ENCODE peak calls at places on chromosomes 5 and 9, in ten cellular contexts. One of them, this sample, is unnamed.

GRCh38 chr9:6680797-6681146 is 35.2 kb upstream of the GLDC start:
- DNase-seq in HCT116: no peak
- DNase-seq in GM12865: peak; percentile 93
- DNase-seq in AG04450: no peak
- DNase-seq in PC-9: no peak
- DNase-seq in bronchial epithelial cell: no peak
- DNase-seq in A549: peak; percentile 58
- DNase-seq in ovary: no peak
- DNase-seq in HepG2: peak; percentile 68
- DNase-seq in body of pancreas: no peak
- DNase-seq in this sample: no peak

GRCh38 chr5:96714951-96715451 is 52.8 kb downstream of the CAST start:
- DNase-seq in HCT116: peak; percentile 58
- DNase-seq in GM12865: peak; percentile 13
- DNase-seq in ovary: no peak
- DNase-seq in PC-9: peak; percentile 48
- DNase-seq in A549: peak; percentile 38
- DNase-seq in AG04450: peak; percentile 57
- DNase-seq in HepG2: peak; percentile 96
- DNase-seq in bronchial epithelial cell: peak; percentile 88
- DNase-seq in body of pancreas: peak; percentile 71
- DNase-seq in this sample: no peak

GRCh38 chr9:8958358-8958757 is 1158.8 kb upstream of the DMAC1 start:
- DNase-seq in PC-9: no peak
- DNase-seq in ovary: no peak
- DNase-seq in HepG2: peak; percentile 55
- DNase-seq in bronchial epithelial cell: no peak
- DNase-seq in GM12865: no peak
- DNase-seq in body of pancreas: no peak
- DNase-seq in AG04450: no peak
- DNase-seq in HCT116: no peak
- DNase-seq in A549: no peak
- DNase-seq in this sample: no peak

GRCh38 chr9:98429613-98430012 is 174.2 kb upstream of the TBC1D2 start:
- DNase-seq in ovary: no peak
- DNase-seq in HCT116: no peak
- DNase-seq in body of pancreas: no peak
- DNase-seq in HepG2: no peak
- DNase-seq in bronchial epithelial cell: peak; percentile 37
- DNase-seq in PC-9: no peak
- DNase-seq in GM12865: no peak
- DNase-seq in AG04450: peak; percentile 16
- DNase-seq in A549: no peak
- DNase-seq in this sample: no peak

GRCh38 chr5:59038169-59039002 is 455.5 kb downstream of the RAB3C start:
- DNase-seq in ovary: peak; percentile 16
- DNase-seq in PC-9: no peak
- DNase-seq in HCT116: no peak
- DNase-seq in A549: no peak
- DNase-seq in GM12865: no peak
- DNase-seq in HepG2: no peak
- DNase-seq in AG04450: no peak
- DNase-seq in bronchial epithelial cell: no peak
- DNase-seq in body of pancreas: no peak
- DNase-seq in this sample: no peak

GRCh38 chr5:2261002-2261703 is 378.4 kb upstream of the IRX4 start:
- DNase-seq in bronchial epithelial cell: no peak
- DNase-seq in GM12865: no peak
- DNase-seq in AG04450: no peak
- DNase-seq in PC-9: no peak
- DNase-seq in body of pancreas: no peak
- DNase-seq in HCT116: no peak
- DNase-seq in ovary: no peak
- DNase-seq in A549: no peak
- DNase-seq in HepG2: no peak
- DNase-seq in this sample: no peak

GRCh38 chr5:131262953-131263541 is 806 bp upstream of the CDC42SE2 start:
- DNase-seq in PC-9: no peak
- DNase-seq in AG04450: no peak
- DNase-seq in GM12865: peak; percentile 58
- DNase-seq in HepG2: no peak
- DNase-seq in body of pancreas: no peak
- DNase-seq in HCT116: no peak
- DNase-seq in A549: no peak
- DNase-seq in ovary: no peak
- DNase-seq in bronchial epithelial cell: peak; percentile 33
- DNase-seq in this sample: no peak

GRCh38 chr5:126460459-126460858 is 37.2 kb downstream of the GRAMD2B start:
- DNase-seq in PC-9: no peak
- DNase-seq in HepG2: no peak
- DNase-seq in body of pancreas: no peak
- DNase-seq in AG04450: no peak
- DNase-seq in HCT116: no peak
- DNase-seq in A549: no peak
- DNase-seq in ovary: no peak
- DNase-seq in bronchial epithelial cell: no peak
- DNase-seq in GM12865: no peak
- DNase-seq in this sample: no peak

GRCh38 chr5:83473344-83474169 is 2.0 kb downstream of the VCAN start:
- DNase-seq in bronchial epithelial cell: peak; percentile 94
- DNase-seq in HCT116: peak; percentile 86
- DNase-seq in PC-9: peak; percentile 75
- DNase-seq in HepG2: no peak
- DNase-seq in GM12865: peak; percentile 83
- DNase-seq in AG04450: peak; percentile 96
- DNase-seq in body of pancreas: peak; percentile 70
- DNase-seq in A549: peak; percentile 92
- DNase-seq in ovary: peak; percentile 88
- DNase-seq in this sample: peak; percentile 97

GRCh38 chr5:83471405-83472212 is at the start of gene VCAN:
- DNase-seq in body of pancreas: peak; percentile 15
- DNase-seq in A549: peak; percentile 40
- DNase-seq in bronchial epithelial cell: peak; percentile 75
- DNase-seq in PC-9: no peak
- DNase-seq in HepG2: no peak
- DNase-seq in GM12865: peak; percentile 23
- DNase-seq in AG04450: peak; percentile 64
- DNase-seq in HCT116: peak; percentile 53
- DNase-seq in ovary: peak; percentile 15
- DNase-seq in this sample: peak; percentile 72

GRCh38 chr5:83472508-83473343 is 1.2 kb downstream of the VCAN start:
- DNase-seq in body of pancreas: peak; percentile 25
- DNase-seq in HCT116: no peak
- DNase-seq in PC-9: peak; percentile 19
- DNase-seq in ovary: peak; percentile 32
- DNase-seq in GM12865: peak; percentile 50
- DNase-seq in bronchial epithelial cell: no peak
- DNase-seq in AG04450: no peak
- DNase-seq in A549: peak; percentile 45
- DNase-seq in HepG2: no peak
- DNase-seq in this sample: no peak

GRCh38 chr5:83470920-83471404 is 582 bp upstream of the VCAN start:
- DNase-seq in HepG2: no peak
- DNase-seq in bronchial epithelial cell: no peak
- DNase-seq in A549: no peak
- DNase-seq in ovary: no peak
- DNase-seq in AG04450: no peak
- DNase-seq in GM12865: peak; percentile 8
- DNase-seq in HCT116: no peak
- DNase-seq in PC-9: no peak
- DNase-seq in body of pancreas: no peak
- DNase-seq in this sample: no peak

DNA sequence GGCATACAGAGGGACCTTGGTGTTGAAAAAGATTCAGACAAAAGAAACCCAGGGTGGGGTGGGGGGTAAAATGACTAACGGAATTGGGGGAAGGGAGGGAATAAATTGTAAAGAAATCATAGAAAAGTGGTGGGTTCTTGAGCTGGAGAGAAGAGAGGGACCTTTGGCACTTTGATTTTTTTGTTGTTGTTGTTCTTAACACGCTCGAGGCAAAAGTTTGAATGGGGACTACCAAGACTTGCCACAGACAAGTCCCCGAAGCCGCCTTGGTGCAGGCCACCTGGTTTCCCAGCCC is 616 bp downstream of the VCAN start:
- DNase-seq in A549: no peak
- DNase-seq in AG04450: no peak
- DNase-seq in ovary: no peak
- DNase-seq in GM12865: no peak
- DNase-seq in HCT116: no peak
- DNase-seq in PC-9: no peak
- DNase-seq in body of pancreas: no peak
- DNase-seq in HepG2: no peak
- DNase-seq in bronchial epithelial cell: peak; percentile 5
- DNase-seq in this sample: no peak
- H3K4me3 ChIP-seq in A549: peak overlapping the region; percentile 56
- H3K4me3 ChIP-seq in AG04450: peak overlapping the region; percentile 92
- H3K4me3 ChIP-seq in ovary: peak overlapping the region; percentile 32
- H3K4me3 ChIP-seq in GM12865: peak overlapping the region; percentile 83
- H3K4me3 ChIP-seq in HCT116: peak overlapping the region; percentile 55
- H3K4me3 ChIP-seq in PC-9: no peak overlapping the region
- H3K4me3 ChIP-seq in body of pancreas: no peak overlapping the region
- H3K4me3 ChIP-seq in HepG2: peak overlapping the region; percentile 68
- H3K4me3 ChIP-seq in bronchial epithelial cell: peak overlapping the region; percentile 61
- H3K4me3 ChIP-seq in this sample: peak overlapping the region; percentile 80

GRCh38 chr5:83072946-83073345 is 4.2 kb downstream of the TMEM167A start:
- DNase-seq in HCT116: no peak
- DNase-seq in A549: no peak
- DNase-seq in body of pancreas: no peak
- DNase-seq in AG04450: no peak
- DNase-seq in ovary: no peak
- DNase-seq in bronchial epithelial cell: no peak
- DNase-seq in GM12865: no peak
- DNase-seq in PC-9: no peak
- DNase-seq in HepG2: no peak
- DNase-seq in this sample: no peak
- H3K4me3 ChIP-seq in HCT116: no peak overlapping the region
- H3K4me3 ChIP-seq in A549: no peak overlapping the region
- H3K4me3 ChIP-seq in body of pancreas: no peak overlapping the region
- H3K4me3 ChIP-seq in AG04450: no peak overlapping the region
- H3K4me3 ChIP-seq in ovary: no peak overlapping the region
- H3K4me3 ChIP-seq in bronchial epithelial cell: no peak overlapping the region
- H3K4me3 ChIP-seq in GM12865: no peak overlapping the region
- H3K4me3 ChIP-seq in PC-9: no peak overlapping the region
- H3K4me3 ChIP-seq in HepG2: no peak overlapping the region
- H3K4me3 ChIP-seq in this sample: no peak overlapping the region

GRCh38 chr5:141121563-141121962 is at the start of gene PCDHB4:
- DNase-seq in ovary: peak; percentile 47
- DNase-seq in AG04450: no peak
- DNase-seq in bronchial epithelial cell: no peak
- DNase-seq in PC-9: no peak
- DNase-seq in body of pancreas: peak; percentile 69
- DNase-seq in GM12865: no peak
- DNase-seq in A549: no peak
- DNase-seq in HepG2: peak; percentile 5
- DNase-seq in HCT116: no peak
- DNase-seq in this sample: no peak
- H3K4me3 ChIP-seq in ovary: peak within 1 kb of the TSS; percentile 18
- H3K4me3 ChIP-seq in AG04450: no peak within 1 kb of the TSS
- H3K4me3 ChIP-seq in bronchial epithelial cell: no peak within 1 kb of the TSS
- H3K4me3 ChIP-seq in PC-9: no peak within 1 kb of the TSS
- H3K4me3 ChIP-seq in body of pancreas: no peak within 1 kb of the TSS
- H3K4me3 ChIP-seq in GM12865: no peak within 1 kb of the TSS
- H3K4me3 ChIP-seq in A549: no peak within 1 kb of the TSS
- H3K4me3 ChIP-seq in HepG2: no peak within 1 kb of the TSS
- H3K4me3 ChIP-seq in HCT116: no peak within 1 kb of the TSS
- H3K4me3 ChIP-seq in this sample: no peak within 1 kb of the TSS

GRCh38 chr5:112555691-112556090 is 136.6 kb upstream of the EPB41L4A start:
- DNase-seq in HepG2: no peak
- DNase-seq in ovary: no peak
- DNase-seq in body of pancreas: no peak
- DNase-seq in bronchial epithelial cell: no peak
- DNase-seq in GM12865: no peak
- DNase-seq in A549: no peak
- DNase-seq in PC-9: no peak
- DNase-seq in HCT116: no peak
- DNase-seq in AG04450: no peak
- DNase-seq in this sample: peak; percentile 9

GRCh38 chr5:112551437-112552018 is 132.5 kb upstream of the EPB41L4A start:
- DNase-seq in GM12865: peak; percentile 74
- DNase-seq in bronchial epithelial cell: peak; percentile 64
- DNase-seq in AG04450: peak; percentile 20
- DNase-seq in PC-9: peak; percentile 20
- DNase-seq in body of pancreas: peak; percentile 43
- DNase-seq in A549: peak; percentile 56
- DNase-seq in HCT116: peak; percentile 59
- DNase-seq in HepG2: peak; percentile 39
- DNase-seq in ovary: no peak
- DNase-seq in this sample: peak; percentile 56

GRCh38 chr5:112555197-112555596 is 136.1 kb upstream of the EPB41L4A start:
- DNase-seq in bronchial epithelial cell: no peak
- DNase-seq in ovary: no peak
- DNase-seq in AG04450: no peak
- DNase-seq in GM12865: no peak
- DNase-seq in PC-9: no peak
- DNase-seq in A549: no peak
- DNase-seq in HepG2: no peak
- DNase-seq in HCT116: no peak
- DNase-seq in body of pancreas: no peak
- DNase-seq in this sample: no peak

GRCh38 chr5:112552791-112553190 is 133.7 kb upstream of the EPB41L4A start:
- DNase-seq in PC-9: no peak
- DNase-seq in bronchial epithelial cell: no peak
- DNase-seq in body of pancreas: no peak
- DNase-seq in A549: no peak
- DNase-seq in GM12865: no peak
- DNase-seq in ovary: no peak
- DNase-seq in HepG2: no peak
- DNase-seq in HCT116: no peak
- DNase-seq in AG04450: no peak
- DNase-seq in this sample: no peak

DNA sequence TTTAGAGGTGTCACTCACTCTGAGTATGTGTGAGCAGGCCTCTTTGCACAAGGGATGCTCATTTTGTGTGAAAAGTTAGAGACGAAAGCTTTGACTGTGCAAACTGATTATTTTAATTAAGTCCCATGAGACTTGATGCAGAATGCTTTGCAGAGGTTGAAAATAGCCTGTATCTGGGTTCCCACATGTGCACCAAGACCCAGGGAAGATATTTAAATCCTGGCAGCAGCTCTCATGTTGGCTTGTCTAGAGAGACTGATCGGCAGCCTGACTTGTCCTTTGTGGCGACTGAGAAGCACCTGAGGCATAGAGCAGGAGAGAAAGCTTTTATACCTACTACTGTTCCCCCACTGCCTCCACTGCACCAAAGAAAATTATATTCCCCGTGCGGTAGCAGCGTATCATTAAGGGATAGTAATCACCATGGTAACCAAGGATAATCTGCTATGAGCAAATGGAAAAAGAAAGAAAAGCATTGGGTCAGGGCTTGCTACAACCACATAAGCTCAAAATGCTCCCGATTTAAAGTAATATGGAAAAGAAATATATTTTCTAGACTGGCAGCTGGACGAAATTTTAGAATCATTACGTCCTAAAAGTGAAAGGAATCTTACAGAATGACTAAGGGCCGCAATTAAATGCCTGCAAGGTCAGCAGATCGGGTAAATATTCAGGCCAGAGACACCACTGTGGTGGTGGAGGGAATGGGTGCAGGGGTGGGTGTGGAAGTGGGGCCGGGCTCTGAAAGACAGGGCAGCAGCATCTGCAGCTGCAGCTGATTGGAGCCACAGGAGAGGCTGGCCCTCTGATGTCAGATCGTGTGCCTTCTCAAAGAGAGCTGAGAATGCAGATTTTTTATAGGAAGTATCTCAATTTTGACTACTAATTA is 135.3 kb upstream of the EPB41L4A start:
- DNase-seq in AG04450: no peak
- DNase-seq in PC-9: no peak
- DNase-seq in ovary: no peak
- DNase-seq in GM12865: no peak
- DNase-seq in A549: no peak
- DNase-seq in HepG2: no peak
- DNase-seq in bronchial epithelial cell: no peak
- DNase-seq in body of pancreas: no peak
- DNase-seq in HCT116: no peak
- DNase-seq in this sample: no peak
- H3K4me3 ChIP-seq in AG04450: no peak overlapping the region
- H3K4me3 ChIP-seq in PC-9: no peak overlapping the region
- H3K4me3 ChIP-seq in ovary: no peak overlapping the region
- H3K4me3 ChIP-seq in GM12865: no peak overlapping the region
- H3K4me3 ChIP-seq in A549: no peak overlapping the region
- H3K4me3 ChIP-seq in HepG2: no peak overlapping the region
- H3K4me3 ChIP-seq in bronchial epithelial cell: no peak overlapping the region
- H3K4me3 ChIP-seq in body of pancreas: no peak overlapping the region
- H3K4me3 ChIP-seq in HCT116: no peak overlapping the region
- H3K4me3 ChIP-seq in this sample: no peak overlapping the region

This sample was measured in astrocyte of the cerebellum.